ENCODE peak calls at places on chromosomes 11 and 22, in nine cellular contexts. I is dorsolateral prefrontal cortex, B is AG10803, A is pancreas, F is uterus, Z is cardiac fibroblast, D is thoracic aorta, E is brain microvascular endothelial cell, S is B cell. Q is an unnamed sample.

GRCh38 chr11:17513853-17514252 is 30.4 kb downstream of the USH1C start:
- DNase-seq in E (no peak), I (no peak), F (no peak), D (no peak), S (no peak), A (no peak), B (no peak), Z (no peak), Q (no peak)

GRCh38 chr11:9003573-9004309 is at the start of gene NRIP3:
- DNase-seq in E (peak), I (peak), A (peak), Z (peak), S (peak), D (peak), F (peak), B (peak), Q (peak)

GRCh38 chr22:37505989-37506388 is 13.2 kb downstream of the CARD10 start:
- DNase-seq in Z (no peak), S (no peak), I (no peak), F (no peak), B (no peak), D (no peak), A (no peak), E (no peak), Q (no peak)

GRCh38 chr22:46862418-46863324 is 100.2 kb downstream of the TBC1D22A start:
- DNase-seq in E (no peak), I (no peak), S (peak), B (no peak), Z (no peak), D (no peak), A (no peak), F (no peak), Q (no peak)

GRCh38 chr11:112652786-112653390 is 308.3 kb upstream of the NCAM1 start:
- DNase-seq in I (no peak), Z (peak), D (no peak), B (peak), F (no peak), S (no peak), E (no peak), A (no peak), Q (no peak)

GRCh38 chr11:99370557-99371200 is 349.9 kb downstream of the CNTN5 start:
- DNase-seq in S (no peak), F (no peak), E (peak), Z (peak), D (no peak), I (peak), A (no peak), B (peak), Q (no peak)

GRCh38 chr11:125110996-125111340 is 458 bp downstream of the TMEM218 start:
- DNase-seq in B (peak), Z (no peak), D (no peak), I (no peak), S (no peak), F (no peak), A (no peak), E (peak), Q (peak)

GRCh38 chr22:25334091-25334490 is 114.7 kb downstream of the CRYBB2 start:
- DNase-seq in I (peak), B (peak), S (peak), Z (peak), F (no peak), A (no peak), E (peak), D (no peak), Q (peak)

GRCh38 chr11:11743216-11743615 is 98.6 kb upstream of the USP47 start:
- DNase-seq in I (no peak), F (no peak), D (no peak), S (no peak), E (no peak), Z (no peak), B (no peak), A (no peak), Q (no peak)

GRCh38 chr11:120308081-120308480 is 17.0 kb upstream of the TLCD5 start:
- DNase-seq in Z (no peak), A (no peak), E (no peak), S (no peak), D (no peak), I (peak), F (no peak), B (no peak), Q (no peak)

GRCh38 chr11:39236916-39237315 is 2222.5 kb downstream of the LRRC4C start:
- DNase-seq in S (no peak), I (no peak), A (no peak), F (no peak), B (no peak), D (no peak), E (no peak), Z (no peak), Q (no peak)

GRCh38 chr11:44753965-44754645 is 27.3 kb downstream of the TSPAN18 start:
- DNase-seq in Z (no peak), I (no peak), B (peak), S (no peak), A (no peak), D (no peak), E (no peak), F (peak), Q (no peak)

GRCh38 chr11:33734441-33735165 is 1.6 kb downstream of the CD59 start:
- DNase-seq in I (no peak), S (no peak), Z (peak), D (no peak), E (peak), B (peak), F (no peak), A (no peak), Q (peak)

GRCh38 chr22:39559456-39560105 is 11.0 kb upstream of the CACNA1I start:
- DNase-seq in F (no peak), Z (peak), D (no peak), E (no peak), I (no peak), A (no peak), S (peak), B (peak), Q (no peak)

GRCh38 chr11:390175-390574 is 3.8 kb upstream of the PKP3 start:
- DNase-seq in B (no peak), D (no peak), Z (no peak), A (no peak), I (no peak), E (no peak), F (no peak), S (no peak), Q (peak)

GRCh38 chr22:36383110-36383581 is 4.6 kb downstream of the MYH9 start:
- DNase-seq in B (peak), F (no peak), E (peak), A (no peak), Z (peak), S (peak), D (no peak), I (no peak), Q (peak)

GRCh38 chr11:43784866-43785265 is 95.8 kb upstream of the ALKBH3 start:
- DNase-seq in D (no peak), E (no peak), Z (no peak), B (no peak), F (no peak), I (no peak), A (no peak), S (no peak), Q (no peak)

GRCh38 chr11:124174001-124174400 is 9.1 kb upstream of the OR10D3 start:
- DNase-seq in S (no peak), F (no peak), B (peak), E (peak), Z (peak), I (no peak), A (no peak), D (no peak), Q (no peak)

GRCh38 chr11:68678031-68678441 is 6.3 kb upstream of the GAL start:
- DNase-seq in S (no peak), D (no peak), A (no peak), I (no peak), Z (no peak), E (no peak), B (no peak), F (no peak), Q (peak)

GRCh38 chr22:42932857-42933782 is 76.0 kb upstream of the ARFGAP3 start:
- DNase-seq in A (no peak), B (peak), S (peak), I (no peak), Z (no peak), D (no peak), F (no peak), E (no peak), Q (no peak)

GRCh38 chr11:93648168-93648567 is 13.3 kb upstream of the CEP295 start:
- DNase-seq in I (no peak), A (no peak), B (peak), E (peak), S (no peak), F (no peak), D (no peak), Z (peak), Q (no peak)
- TF ChIP-seq CTCF in I (no peak), A (no peak), B (peak), E (peak), S (no peak), F (no peak), D (no peak), Z (peak), Q (peak)

DNA sequence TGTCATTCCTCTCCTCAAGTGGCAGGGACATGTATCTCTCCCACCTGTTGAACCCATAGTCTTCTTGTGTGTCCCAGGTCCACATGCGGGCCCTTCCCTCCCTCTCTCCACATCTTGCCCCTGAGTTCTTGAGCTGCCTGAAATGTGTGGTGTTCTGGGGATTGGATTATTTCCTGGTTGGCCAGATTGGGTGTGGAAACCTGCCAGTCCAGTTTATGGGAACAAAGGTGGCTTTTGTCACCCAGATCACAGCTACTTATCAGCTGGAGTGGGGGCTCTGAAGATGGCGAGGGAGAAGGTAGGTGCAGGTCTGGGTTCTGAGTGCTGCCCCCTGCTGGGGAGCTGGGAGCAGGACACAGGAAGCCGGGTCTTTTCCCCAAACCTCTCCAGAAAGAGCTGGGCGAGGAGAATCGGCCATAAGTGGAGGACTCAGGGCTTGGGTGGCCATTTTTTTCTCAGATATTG is 14.2 kb downstream of the DTX4 start:
- DNase-seq in Z (no peak), E (no peak), S (peak), F (no peak), A (peak), D (no peak), B (no peak), I (no peak), Q (peak)
- TF ChIP-seq CTCF in Z (peak), E (peak), S (peak), F (peak), A (peak), D (peak), B (peak), I (peak), Q (peak)

GRCh38 chr11:94767701-94768601 is at the start of gene AMOTL1:
- DNase-seq in I (peak), E (peak), Z (peak), S (peak), D (peak), F (peak), A (peak), B (peak), Q (peak)
- TF ChIP-seq CTCF in I (no peak), E (peak), Z (no peak), S (no peak), D (no peak), F (no peak), A (no peak), B (peak), Q (no peak)

GRCh38 chr11:60367009-60367408 is 11.3 kb upstream of the MS4A7 start:
- DNase-seq in Z (no peak), A (no peak), S (peak), I (no peak), E (no peak), D (no peak), B (no peak), F (no peak), Q (no peak)

GRCh38 chr11:60360621-60361020 is 17.7 kb upstream of the MS4A7 start:
- DNase-seq in D (no peak), I (no peak), B (no peak), F (no peak), A (no peak), E (no peak), S (no peak), Z (no peak), Q (no peak)

GRCh38 chr11:60367896-60368295 is 10.4 kb upstream of the MS4A7 start:
- DNase-seq in Z (no peak), S (no peak), I (no peak), B (no peak), D (no peak), A (no peak), F (no peak), E (no peak), Q (no peak)

GRCh38 chr11:60363542-60364525 is 14.5 kb upstream of the MS4A7 start:
- DNase-seq in D (no peak), F (peak), E (peak), S (peak), Z (peak), I (peak), A (peak), B (peak), Q (peak)
- TF ChIP-seq CTCF in D (peak), F (peak), E (peak), S (peak), Z (peak), I (peak), A (peak), B (peak), Q (peak)

DNA sequence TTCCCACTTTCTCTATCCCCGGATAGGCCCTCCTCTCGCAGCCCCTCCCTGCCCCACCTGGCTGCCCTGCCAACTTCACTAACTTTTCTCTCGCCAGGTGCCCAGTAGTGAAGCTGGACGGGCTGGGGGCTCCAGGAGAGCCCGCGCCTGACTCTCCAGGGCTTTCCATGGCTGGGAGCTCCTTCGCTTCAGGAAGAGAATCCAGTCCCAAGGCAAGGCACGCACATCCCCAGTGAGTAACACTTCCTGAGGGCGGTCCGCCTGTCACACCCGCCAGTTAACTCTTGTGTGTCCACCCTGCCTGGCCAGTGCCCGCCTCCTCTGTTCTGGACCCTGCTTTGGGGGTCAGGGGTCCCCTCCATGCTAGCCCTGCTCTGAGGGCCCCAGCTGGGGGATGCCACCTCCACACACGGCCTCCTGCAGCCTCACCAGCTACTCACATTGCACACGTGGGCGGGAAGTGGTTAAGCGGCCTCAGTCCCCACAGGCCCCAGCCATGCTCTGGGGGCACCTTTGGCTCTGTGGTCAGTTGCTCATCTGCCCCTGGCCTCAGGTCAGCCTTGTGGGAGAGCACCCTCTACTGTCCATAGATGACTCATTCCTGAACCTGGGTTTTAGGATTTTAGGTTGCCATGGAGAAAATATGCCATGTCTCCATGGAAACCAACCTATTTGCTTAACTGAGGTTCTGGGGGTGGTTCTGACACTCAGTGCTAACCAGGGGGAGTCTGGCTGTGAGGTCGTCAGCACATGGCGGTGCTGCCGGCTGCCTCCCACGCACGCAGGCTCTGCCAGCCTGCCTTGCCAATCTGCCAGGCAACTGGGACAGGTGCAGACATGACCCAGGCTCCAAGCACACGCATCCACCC is at the start of gene RIN1:
- DNase-seq in A (no peak), S (peak), B (peak), Z (peak), F (peak), D (no peak), I (peak), E (peak), Q (peak)
- TF ChIP-seq CTCF in A (no peak), S (no peak), B (peak), Z (no peak), F (peak), D (no peak), I (peak), E (peak), Q (peak)

GRCh38 chr11:32071811-32072210 is 19.1 kb upstream of the RCN1 start:
- DNase-seq in S (no peak), E (peak), D (no peak), F (no peak), I (no peak), A (no peak), Z (peak), B (peak), Q (no peak)
- TF ChIP-seq CTCF in S (no peak), E (peak), D (no peak), F (no peak), I (no peak), A (no peak), Z (peak), B (peak), Q (no peak)

Q was measured in transverse colon.